ENCODE peak calls at places on chromosomes 5 and 9, in seven cellular contexts. One of them, this sample, is unnamed.

GRCh38 chr5:21685536-21685935 is 1167.6 kb downstream of the CDH12 start:
- DNase-seq in breast epithelium: no peak
- DNase-seq in SK-N-SH: no peak
- DNase-seq in HepG2: no peak
- DNase-seq in GM12891: no peak
- DNase-seq in transverse colon: no peak
- DNase-seq in stomach: no peak
- DNase-seq in this sample: no peak

GRCh38 chr5:38837416-38837815 is 8.4 kb upstream of the OSMR start:
- DNase-seq in transverse colon: no peak
- DNase-seq in GM12891: no peak
- DNase-seq in breast epithelium: no peak
- DNase-seq in stomach: no peak
- DNase-seq in HepG2: no peak
- DNase-seq in SK-N-SH: no peak
- DNase-seq in this sample: no peak

GRCh38 chr5:139205144-139205543 is 7.0 kb upstream of the SIL1 start:
- DNase-seq in SK-N-SH: no peak
- DNase-seq in breast epithelium: no peak
- DNase-seq in HepG2: no peak
- DNase-seq in transverse colon: no peak
- DNase-seq in GM12891: no peak
- DNase-seq in stomach: no peak
- DNase-seq in this sample: no peak

GRCh38 chr5:65925094-65925600 is 1.2 kb upstream of the ERBIN start:
- DNase-seq in breast epithelium: peak
- DNase-seq in HepG2: peak
- DNase-seq in SK-N-SH: no peak
- DNase-seq in transverse colon: peak
- DNase-seq in GM12891: peak
- DNase-seq in stomach: peak
- DNase-seq in this sample: peak

GRCh38 chr5:146082798-146083197 is 22.6 kb downstream of the PLAC8L1 start:
- DNase-seq in GM12891: no peak
- DNase-seq in transverse colon: no peak
- DNase-seq in stomach: no peak
- DNase-seq in HepG2: no peak
- DNase-seq in breast epithelium: no peak
- DNase-seq in SK-N-SH: no peak
- DNase-seq in this sample: no peak

GRCh38 chr5:145925353-145925752 is 11.0 kb upstream of the SH3RF2 start:
- DNase-seq in stomach: no peak
- DNase-seq in transverse colon: no peak
- DNase-seq in breast epithelium: no peak
- DNase-seq in GM12891: no peak
- DNase-seq in HepG2: no peak
- DNase-seq in SK-N-SH: no peak
- DNase-seq in this sample: no peak

GRCh38 chr5:87899109-87900100 is 369.2 kb downstream of the TMEM161B start:
- DNase-seq in GM12891: no peak
- DNase-seq in stomach: no peak
- DNase-seq in SK-N-SH: no peak
- DNase-seq in breast epithelium: no peak
- DNase-seq in HepG2: peak
- DNase-seq in transverse colon: no peak
- DNase-seq in this sample: no peak

GRCh38 chr9:93130861-93131481 is 3.1 kb downstream of the NINJ1 start:
- DNase-seq in HepG2: no peak
- DNase-seq in breast epithelium: no peak
- DNase-seq in SK-N-SH: no peak
- DNase-seq in stomach: no peak
- DNase-seq in GM12891: no peak
- DNase-seq in transverse colon: peak
- DNase-seq in this sample: no peak

GRCh38 chr9:119884411-119884810 is 515.2 kb upstream of the BRINP1 start:
- DNase-seq in SK-N-SH: no peak
- DNase-seq in HepG2: no peak
- DNase-seq in stomach: no peak
- DNase-seq in breast epithelium: no peak
- DNase-seq in GM12891: no peak
- DNase-seq in transverse colon: no peak
- DNase-seq in this sample: no peak

GRCh38 chr5:124599048-124599973 is 147.1 kb downstream of the ZNF608 start:
- DNase-seq in SK-N-SH: peak
- DNase-seq in transverse colon: peak
- DNase-seq in stomach: peak
- DNase-seq in breast epithelium: no peak
- DNase-seq in HepG2: peak
- DNase-seq in GM12891: no peak
- DNase-seq in this sample: peak

GRCh38 chr5:176639981-176640380 is 7.3 kb upstream of the TSPAN17 start:
- DNase-seq in transverse colon: no peak
- DNase-seq in stomach: no peak
- DNase-seq in breast epithelium: no peak
- DNase-seq in SK-N-SH: no peak
- DNase-seq in GM12891: no peak
- DNase-seq in HepG2: no peak
- DNase-seq in this sample: no peak

GRCh38 chr9:110156902-110157301 is 51.1 kb downstream of the C9orf152 start:
- DNase-seq in HepG2: no peak
- DNase-seq in stomach: no peak
- DNase-seq in GM12891: no peak
- DNase-seq in SK-N-SH: no peak
- DNase-seq in transverse colon: peak
- DNase-seq in breast epithelium: no peak
- DNase-seq in this sample: no peak

GRCh38 chr5:167582263-167582662 is 709.2 kb upstream of the WWC1 start:
- DNase-seq in GM12891: no peak
- DNase-seq in transverse colon: no peak
- DNase-seq in HepG2: no peak
- DNase-seq in stomach: no peak
- DNase-seq in SK-N-SH: peak
- DNase-seq in breast epithelium: no peak
- DNase-seq in this sample: no peak

GRCh38 chr9:18368206-18368605 is 105.7 kb upstream of the ADAMTSL1 start:
- DNase-seq in stomach: no peak
- DNase-seq in HepG2: no peak
- DNase-seq in SK-N-SH: no peak
- DNase-seq in transverse colon: no peak
- DNase-seq in breast epithelium: no peak
- DNase-seq in GM12891: no peak
- DNase-seq in this sample: no peak

GRCh38 chr5:112772095-112772494 is 34.4 kb downstream of the APC start:
- DNase-seq in GM12891: no peak
- DNase-seq in breast epithelium: no peak
- DNase-seq in SK-N-SH: no peak
- DNase-seq in transverse colon: no peak
- DNase-seq in HepG2: no peak
- DNase-seq in stomach: no peak
- DNase-seq in this sample: no peak

GRCh38 chr5:17374157-17374556 is 123.9 kb upstream of the TAF11L2 start:
- DNase-seq in stomach: no peak
- DNase-seq in SK-N-SH: no peak
- DNase-seq in GM12891: no peak
- DNase-seq in transverse colon: no peak
- DNase-seq in breast epithelium: no peak
- DNase-seq in HepG2: no peak
- DNase-seq in this sample: no peak

GRCh38 chr9:116417464-116417863 is 263.9 kb downstream of the PAPPA start:
- DNase-seq in stomach: no peak
- DNase-seq in GM12891: no peak
- DNase-seq in breast epithelium: no peak
- DNase-seq in SK-N-SH: no peak
- DNase-seq in HepG2: no peak
- DNase-seq in transverse colon: no peak
- DNase-seq in this sample: no peak

GRCh38 chr5:75363726-75364495 is 26.9 kb downstream of the HMGCR start:
- DNase-seq in stomach: peak
- DNase-seq in breast epithelium: peak
- DNase-seq in HepG2: no peak
- DNase-seq in GM12891: no peak
- DNase-seq in transverse colon: peak
- DNase-seq in SK-N-SH: no peak
- DNase-seq in this sample: peak

GRCh38 chr9:38689678-38690077 is 30.3 kb downstream of the FAM240B start:
- DNase-seq in GM12891: no peak
- DNase-seq in transverse colon: no peak
- DNase-seq in breast epithelium: no peak
- DNase-seq in stomach: no peak
- DNase-seq in SK-N-SH: peak
- DNase-seq in HepG2: no peak
- DNase-seq in this sample: no peak

GRCh38 chr9:133342083-133342406 is 5.9 kb downstream of the MED22 start:
- DNase-seq in SK-N-SH: peak
- DNase-seq in breast epithelium: no peak
- DNase-seq in transverse colon: no peak
- DNase-seq in HepG2: no peak
- DNase-seq in stomach: no peak
- DNase-seq in GM12891: no peak
- DNase-seq in this sample: no peak

GRCh38 chr5:132592521-132592920 is 35.7 kb downstream of the RAD50 start:
- DNase-seq in breast epithelium: no peak
- DNase-seq in GM12891: no peak
- DNase-seq in SK-N-SH: no peak
- DNase-seq in transverse colon: no peak
- DNase-seq in stomach: no peak
- DNase-seq in HepG2: peak
- DNase-seq in this sample: no peak

GRCh38 chr5:149616727-149617284 is 35.5 kb downstream of the ARHGEF37 start:
- DNase-seq in GM12891: no peak
- DNase-seq in breast epithelium: no peak
- DNase-seq in stomach: no peak
- DNase-seq in HepG2: no peak
- DNase-seq in SK-N-SH: no peak
- DNase-seq in transverse colon: no peak
- DNase-seq in this sample: no peak

GRCh38 chr5:154756871-154757646 is 1.9 kb downstream of the LARP1 start:
- DNase-seq in stomach: peak
- DNase-seq in SK-N-SH: peak
- DNase-seq in HepG2: no peak
- DNase-seq in transverse colon: peak
- DNase-seq in breast epithelium: no peak
- DNase-seq in GM12891: no peak
- DNase-seq in this sample: peak
- TF ChIP-seq POLR2AphosphoS5 in stomach: peak
- TF ChIP-seq POLR2AphosphoS5 in SK-N-SH: no peak
- TF ChIP-seq POLR2AphosphoS5 in HepG2: no peak
- TF ChIP-seq POLR2AphosphoS5 in transverse colon: peak
- TF ChIP-seq POLR2AphosphoS5 in breast epithelium: no peak
- TF ChIP-seq POLR2AphosphoS5 in GM12891: peak
- TF ChIP-seq POLR2AphosphoS5 in this sample: peak

DNA sequence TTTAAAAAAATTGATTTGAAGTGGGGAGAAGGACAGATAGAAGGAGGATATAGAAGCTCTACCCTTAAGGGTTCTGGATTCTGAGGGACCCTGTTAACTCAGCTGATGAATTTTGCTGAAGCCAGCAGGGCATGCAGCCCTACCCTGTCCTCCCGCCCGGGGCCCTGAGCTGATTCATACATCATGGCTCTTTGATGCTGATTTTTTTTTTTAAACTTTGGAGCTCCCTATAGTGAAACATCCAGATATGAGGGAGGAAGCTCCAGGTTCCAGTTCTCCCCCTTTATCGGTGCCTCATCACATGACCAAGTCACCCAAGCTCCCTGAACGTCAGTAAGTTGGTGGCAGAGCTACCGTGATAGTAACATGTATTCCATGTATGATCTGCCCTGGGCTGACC is 26.1 kb downstream of the SPARC start:
- DNase-seq in HepG2: no peak
- DNase-seq in GM12891: no peak
- DNase-seq in SK-N-SH: no peak
- DNase-seq in transverse colon: no peak
- DNase-seq in breast epithelium: no peak
- DNase-seq in stomach: no peak
- DNase-seq in this sample: no peak
- TF ChIP-seq POLR2AphosphoS5 in HepG2: no peak
- TF ChIP-seq POLR2AphosphoS5 in GM12891: no peak
- TF ChIP-seq POLR2AphosphoS5 in SK-N-SH: no peak
- TF ChIP-seq POLR2AphosphoS5 in transverse colon: no peak
- TF ChIP-seq POLR2AphosphoS5 in breast epithelium: no peak
- TF ChIP-seq POLR2AphosphoS5 in stomach: no peak
- TF ChIP-seq POLR2AphosphoS5 in this sample: no peak

GRCh38 chr9:127390243-127390535 is 6.8 kb upstream of the SLC2A8 start:
- DNase-seq in HepG2: no peak
- DNase-seq in breast epithelium: no peak
- DNase-seq in SK-N-SH: no peak
- DNase-seq in stomach: no peak
- DNase-seq in GM12891: no peak
- DNase-seq in transverse colon: no peak
- DNase-seq in this sample: no peak

GRCh38 chr9:127389391-127390242 is 7.4 kb upstream of the SLC2A8 start:
- DNase-seq in breast epithelium: no peak
- DNase-seq in stomach: no peak
- DNase-seq in HepG2: peak
- DNase-seq in transverse colon: no peak
- DNase-seq in GM12891: no peak
- DNase-seq in SK-N-SH: no peak
- DNase-seq in this sample: no peak

GRCh38 chr9:127388856-127389238 is 8.1 kb upstream of the SLC2A8 start:
- DNase-seq in stomach: no peak
- DNase-seq in SK-N-SH: no peak
- DNase-seq in breast epithelium: no peak
- DNase-seq in GM12891: no peak
- DNase-seq in transverse colon: no peak
- DNase-seq in HepG2: peak
- DNase-seq in this sample: no peak

GRCh38 chr9:127386981-127387380 is 10.0 kb upstream of the SLC2A8 start:
- DNase-seq in stomach: no peak
- DNase-seq in HepG2: no peak
- DNase-seq in SK-N-SH: no peak
- DNase-seq in GM12891: no peak
- DNase-seq in transverse colon: no peak
- DNase-seq in breast epithelium: no peak
- DNase-seq in this sample: no peak

GRCh38 chr9:127388037-127388855 is 8.7 kb upstream of the SLC2A8 start:
- DNase-seq in HepG2: peak
- DNase-seq in transverse colon: peak
- DNase-seq in breast epithelium: no peak
- DNase-seq in GM12891: peak
- DNase-seq in SK-N-SH: no peak
- DNase-seq in stomach: no peak
- DNase-seq in this sample: no peak
- TF ChIP-seq POLR2AphosphoS5 in HepG2: no peak
- TF ChIP-seq POLR2AphosphoS5 in transverse colon: no peak
- TF ChIP-seq POLR2AphosphoS5 in breast epithelium: no peak
- TF ChIP-seq POLR2AphosphoS5 in GM12891: peak
- TF ChIP-seq POLR2AphosphoS5 in SK-N-SH: peak
- TF ChIP-seq POLR2AphosphoS5 in stomach: no peak
- TF ChIP-seq POLR2AphosphoS5 in this sample: no peak

DNA sequence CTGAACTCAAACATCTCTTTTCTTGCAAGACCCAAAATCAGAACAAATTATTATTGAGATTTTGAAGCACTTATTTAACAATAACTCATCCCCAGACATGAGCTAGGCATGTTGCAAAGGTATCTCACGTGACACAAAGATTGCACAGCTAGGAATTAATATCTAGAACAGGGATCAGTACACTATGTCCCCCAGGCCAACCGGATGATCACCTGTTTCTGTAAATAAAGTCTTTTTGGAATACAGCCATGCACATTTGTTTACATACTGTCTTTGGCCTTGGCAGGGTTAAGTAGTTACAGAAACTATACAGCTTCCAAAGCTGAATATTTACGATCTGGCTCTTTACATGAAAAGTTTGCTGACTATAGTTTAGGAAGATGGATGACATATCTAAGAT is 287.7 kb downstream of the ACTL7B start:
- DNase-seq in HepG2: peak
- DNase-seq in GM12891: no peak
- DNase-seq in SK-N-SH: no peak
- DNase-seq in transverse colon: no peak
- DNase-seq in stomach: no peak
- DNase-seq in breast epithelium: no peak
- DNase-seq in this sample: peak
- TF ChIP-seq POLR2AphosphoS5 in HepG2: no peak
- TF ChIP-seq POLR2AphosphoS5 in GM12891: no peak
- TF ChIP-seq POLR2AphosphoS5 in SK-N-SH: no peak
- TF ChIP-seq POLR2AphosphoS5 in transverse colon: no peak
- TF ChIP-seq POLR2AphosphoS5 in stomach: no peak
- TF ChIP-seq POLR2AphosphoS5 in breast epithelium: no peak
- TF ChIP-seq POLR2AphosphoS5 in this sample: peak